ENCODE peak calls at places on chromosome 19, in nine cellular contexts. F, K, I, T, J, B, H, G and R are unnamed samples. For H3K36me3, the result is how much of the 10 kb centered on the place peaks cover.

GRCh38 chr19:15187026-15188007 is 13.5 kb downstream of the NOTCH3 start:
- DNase-seq in B (no peak), G (no peak), J (no peak), K (no peak), H (no peak), F (no peak), I (peak), T (no peak), R (no peak)

GRCh38 chr19:2982556-2982955 is 5.2 kb downstream of the TLE6 start:
- DNase-seq in J (no peak), K (no peak), H (no peak), B (no peak), F (no peak), I (no peak), T (no peak), G (no peak), R (no peak)

GRCh38 chr19:32373614-32374295 is 28.3 kb downstream of the ZNF507 start:
- DNase-seq in K (peak), H (no peak), F (peak), J (peak), G (peak), B (no peak), I (peak), T (no peak), R (peak)

GRCh38 chr19:12194827-12195500 is 32.1 kb downstream of the ZNF136 start:
- DNase-seq in T (peak), I (no peak), J (peak), H (peak), F (peak), G (no peak), K (peak), B (peak), R (peak)

GRCh38 chr19:35347171-35347929 is at the start of gene FFAR1:
- DNase-seq in F (no peak), H (no peak), G (no peak), K (no peak), J (no peak), T (no peak), I (no peak), B (no peak), R (no peak)

GRCh38 chr19:38142176-38143035 is 81.6 kb downstream of the DPF1 start:
- DNase-seq in J (peak), H (peak), B (no peak), F (no peak), K (no peak), I (peak), T (peak), G (peak), R (peak)

GRCh38 chr19:51398096-51398704 is 7.8 kb upstream of the C19orf84 start:
- DNase-seq in T (no peak), I (peak), G (peak), F (no peak), B (no peak), J (no peak), H (no peak), K (no peak), R (no peak)

GRCh38 chr19:16022251-16022650 is 54.0 kb upstream of the TPM4 start:
- DNase-seq in I (no peak), G (no peak), F (no peak), J (no peak), H (no peak), K (no peak), B (no peak), T (no peak), R (no peak)

GRCh38 chr19:29098091-29098490 is 114.9 kb downstream of the UQCRFS1 start:
- DNase-seq in H (no peak), I (no peak), B (no peak), G (no peak), T (no peak), K (no peak), F (no peak), J (no peak), R (no peak)

GRCh38 chr19:3149526-3150505 is 14.0 kb downstream of the GNA15 start:
- DNase-seq in H (no peak), J (no peak), B (no peak), F (no peak), K (no peak), I (no peak), T (no peak), G (no peak), R (no peak)

GRCh38 chr19:57664269-57665127 is 4.2 kb upstream of the ZSCAN4 start:
- DNase-seq in J (peak), T (peak), H (peak), G (peak), K (peak), F (peak), B (no peak), I (peak), R (peak)

GRCh38 chr19:48244289-48244688 is 11.4 kb downstream of the CARD8 start:
- DNase-seq in J (no peak), H (no peak), G (no peak), K (no peak), F (no peak), T (no peak), B (no peak), I (no peak), R (no peak)

GRCh38 chr19:27962260-27962659 is 1250.7 kb downstream of the UQCRFS1 start:
- DNase-seq in F (no peak), K (no peak), G (no peak), I (no peak), T (no peak), H (no peak), J (no peak), B (no peak), R (no peak)

GRCh38 chr19:46546194-46546896 is 50.7 kb upstream of the PNMA8B start:
- DNase-seq in B (no peak), T (peak), J (peak), K (no peak), H (no peak), G (peak), I (peak), F (peak), R (no peak)

GRCh38 chr19:34475026-34475974 is 6.3 kb upstream of the WTIP start:
- DNase-seq in I (peak), T (no peak), K (peak), J (no peak), G (no peak), H (no peak), B (no peak), F (no peak), R (no peak)

GRCh38 chr19:16088351-16088984 is 12.2 kb downstream of the TPM4 start:
- DNase-seq in G (no peak), J (peak), K (no peak), I (no peak), T (no peak), H (no peak), F (no peak), B (no peak), R (no peak)

GRCh38 chr19:46718157-46718933 is 1.4 kb upstream of the PRKD2 start:
- DNase-seq in J (peak), B (no peak), K (no peak), G (no peak), H (no peak), F (no peak), T (peak), I (peak), R (peak)

GRCh38 chr19:56223481-56223880 is 21.4 kb downstream of the ZSCAN5C start:
- DNase-seq in T (no peak), J (no peak), B (no peak), G (no peak), K (no peak), H (no peak), I (no peak), F (no peak), R (no peak)

GRCh38 chr19:45668342-45668871 is 386 bp downstream of the GIPR start:
- DNase-seq in T (peak), J (no peak), I (no peak), H (no peak), B (no peak), F (no peak), K (no peak), G (no peak), R (no peak)

GRCh38 chr19:3849092-3849491 is 19.7 kb downstream of the ZFR2 start:
- DNase-seq in F (no peak), K (no peak), B (no peak), J (peak), G (peak), H (no peak), T (no peak), I (peak), R (no peak)

GRCh38 chr19:15469513-15470297 is 5.4 kb upstream of the RASAL3 start:
- DNase-seq in J (no peak), F (no peak), T (no peak), H (no peak), K (no peak), G (no peak), B (no peak), I (no peak), R (no peak)

GRCh38 chr19:17074628-17075034 is 621 bp downstream of the HAUS8 start:
- DNase-seq in G (no peak), B (no peak), H (no peak), T (no peak), K (no peak), J (no peak), I (no peak), F (no peak), R (no peak)

GRCh38 chr19:17076539-17076919 is 952 bp downstream of the MYO9B start:
- DNase-seq in G (no peak), F (no peak), I (peak), K (no peak), B (no peak), J (peak), H (no peak), T (no peak), R (no peak)

GRCh38 chr19:29328586-29328985 is 115.6 kb upstream of the UQCRFS1 start:
- DNase-seq in I (no peak), T (no peak), F (no peak), K (no peak), H (no peak), G (no peak), J (no peak), B (no peak), R (no peak)

GRCh38 chr19:55600336-55601028 is 394 bp downstream of the ZNF524 start:
- DNase-seq in H (peak), B (no peak), T (no peak), I (no peak), J (peak), K (no peak), G (no peak), F (no peak), R (peak)

GRCh38 chr19:32224371-32225244 is 120.8 kb upstream of the ZNF507 start:
- DNase-seq in T (peak), K (no peak), J (peak), B (peak), F (no peak), H (peak), G (peak), I (peak), R (peak)

GRCh38 chr19:33236696-33237390 is 11.2 kb upstream of the SLC7A10 start:
- DNase-seq in J (no peak), H (no peak), B (no peak), K (no peak), F (no peak), I (no peak), T (no peak), G (no peak), R (peak)

GRCh38 chr19:17840019-17840418 is 7.8 kb downstream of the JAK3 start:
- DNase-seq in F (no peak), H (no peak), T (no peak), B (no peak), I (no peak), K (no peak), J (no peak), G (no peak), R (no peak)

GRCh38 chr19:17841810-17842662 is 5.7 kb downstream of the JAK3 start:
- DNase-seq in K (peak), J (peak), I (peak), F (peak), B (peak), H (peak), G (no peak), T (peak), R (peak)

GRCh38 chr19:7862413-7862951 is 11.7 kb downstream of the PRR36 start:
- DNase-seq in G (no peak), H (peak), J (peak), K (no peak), B (no peak), T (peak), I (peak), F (peak), R (no peak)

DNA sequence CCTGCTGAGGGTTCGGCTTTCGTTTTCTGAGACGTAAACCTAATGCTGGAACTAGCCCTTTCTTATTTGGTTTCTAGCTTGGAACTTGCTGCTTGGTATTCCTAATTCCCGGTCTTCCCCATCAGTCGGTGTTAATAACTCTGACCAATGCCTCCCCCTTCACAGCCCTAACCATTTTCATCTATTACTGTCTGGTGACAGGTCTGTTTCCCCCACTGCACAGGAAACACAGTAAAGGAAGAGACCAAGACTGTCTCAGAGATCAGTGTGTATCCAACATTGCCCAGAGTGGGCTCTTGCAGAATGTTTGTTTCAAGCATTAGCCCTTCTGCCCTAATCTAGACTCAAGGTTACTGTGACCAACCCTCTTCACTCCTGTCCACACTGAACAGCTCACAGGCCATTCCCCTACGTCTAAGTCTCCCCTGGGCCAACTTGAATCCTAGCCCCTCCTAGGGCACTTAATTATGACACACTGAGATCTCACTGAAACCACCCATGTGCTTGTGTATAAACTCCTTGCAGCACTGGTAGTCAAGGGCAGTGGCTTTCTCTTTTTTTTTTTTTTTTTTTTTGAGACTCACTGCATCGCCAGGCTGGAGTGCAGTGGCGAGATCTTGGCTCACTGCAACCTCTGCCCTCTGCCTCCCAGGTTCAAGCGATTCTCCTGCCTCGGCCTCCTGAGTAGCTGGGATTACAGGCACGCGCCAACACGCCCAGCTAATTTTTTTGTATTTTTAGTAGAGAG is 1.7 kb upstream of the AKT2 start:
- DNase-seq in T (no peak), I (no peak), K (no peak), F (no peak), J (no peak), H (no peak), G (no peak), B (no peak), R (no peak)
- TF ChIP-seq CTCF in T (no peak), I (no peak), K (no peak), F (no peak), J (no peak), H (no peak), G (no peak), B (no peak), R (no peak)

DNA sequence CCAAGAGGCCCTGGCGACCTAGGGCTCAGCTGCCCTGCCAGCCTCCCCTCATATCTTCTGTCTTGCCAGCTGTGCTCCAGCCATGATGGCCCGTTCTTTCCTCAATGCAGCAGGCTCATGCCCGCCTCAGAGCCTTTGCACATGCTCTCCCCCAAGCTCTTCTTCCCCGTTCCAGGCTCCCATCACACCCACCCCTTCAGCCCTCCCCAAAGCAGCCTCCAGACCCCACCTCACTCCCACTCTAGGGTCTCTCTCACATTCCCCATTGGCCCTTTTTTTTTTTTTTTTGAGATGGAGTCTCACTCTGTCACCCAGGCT is 29.9 kb upstream of the ATP1A3 start:
- DNase-seq in H (no peak), G (no peak), I (no peak), T (no peak), F (no peak), J (no peak), K (no peak), B (no peak), R (no peak)
- H3K36me3 ChIP-seq in H (under half), G (under half), I (under half), T (under half), F (under half), J (under half), K (under half), B (under half), R (under half)

GRCh38 chr19:23075031-23075733 is 41.6 kb upstream of the ZNF730 start:
- DNase-seq in H (peak), B (no peak), T (peak), G (no peak), F (peak), I (peak), J (peak), K (peak), R (peak)

GRCh38 chr19:23065306-23065705 is 51.5 kb upstream of the ZNF730 start:
- DNase-seq in B (no peak), K (no peak), T (no peak), I (no peak), F (no peak), H (no peak), J (no peak), G (no peak), R (no peak)

GRCh38 chr19:23071087-23071511 is 45.7 kb upstream of the ZNF730 start:
- DNase-seq in T (peak), K (peak), H (peak), I (peak), F (no peak), G (no peak), B (no peak), J (peak), R (peak)

DNA sequence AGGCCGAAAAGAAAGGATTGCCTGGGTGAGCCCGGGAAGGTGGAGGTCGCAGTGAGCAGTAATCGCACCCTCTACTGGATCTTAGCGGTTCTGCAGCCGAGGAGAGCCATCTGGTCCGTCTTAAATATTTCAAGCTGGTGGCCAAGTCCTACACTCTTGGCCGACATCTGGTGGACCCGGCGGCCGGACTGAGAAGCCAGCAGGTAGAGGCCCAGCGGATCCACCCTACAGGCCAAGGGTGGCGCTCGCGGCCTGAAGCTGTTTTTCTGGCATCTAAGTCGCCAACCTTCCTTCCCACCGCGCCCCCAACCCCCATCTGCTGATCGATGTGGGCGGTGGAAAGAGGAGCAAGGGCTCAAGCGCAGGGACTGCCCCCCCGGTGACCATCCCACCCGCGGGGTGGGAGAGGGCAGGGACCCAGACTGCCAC is 46.5 kb upstream of the ZNF730 start:
- DNase-seq in F (no peak), G (no peak), T (peak), K (peak), B (no peak), H (peak), I (peak), J (peak), R (peak)
- TF ChIP-seq CTCF in F (no peak), G (no peak), T (no peak), K (peak), B (no peak), H (peak), I (peak), J (peak), R (peak)

GRCh38 chr19:5691205-5691929 is 1.3 kb downstream of the RPL36 start:
- DNase-seq in F (peak), B (no peak), T (peak), J (peak), I (peak), H (peak), G (no peak), K (peak), R (peak)
- H3K36me3 ChIP-seq in F (under half), B (under half), T (under half), J (under half), I (half or more), H (under half), G (half or more), K (under half), R (half or more)

GRCh38 chr19:18858906-18859646 is 27.3 kb downstream of the UPF1 start:
- DNase-seq in H (no peak), I (no peak), K (no peak), G (no peak), F (no peak), T (no peak), B (no peak), J (no peak), R (no peak)

GRCh38 chr19:18859676-18860301 is 28.0 kb downstream of the UPF1 start:
- DNase-seq in K (no peak), F (no peak), G (no peak), B (no peak), H (no peak), J (no peak), T (no peak), I (no peak), R (peak)

GRCh38 chr19:18861235-18861634 is 29.5 kb downstream of the UPF1 start:
- DNase-seq in G (no peak), H (no peak), F (no peak), K (no peak), T (no peak), I (no peak), J (no peak), B (no peak), R (no peak)

GRCh38 chr19:18860725-18861124 is 29.0 kb downstream of the UPF1 start:
- DNase-seq in T (no peak), B (no peak), I (no peak), F (no peak), J (no peak), G (no peak), H (no peak), K (no peak), R (no peak)

DNA sequence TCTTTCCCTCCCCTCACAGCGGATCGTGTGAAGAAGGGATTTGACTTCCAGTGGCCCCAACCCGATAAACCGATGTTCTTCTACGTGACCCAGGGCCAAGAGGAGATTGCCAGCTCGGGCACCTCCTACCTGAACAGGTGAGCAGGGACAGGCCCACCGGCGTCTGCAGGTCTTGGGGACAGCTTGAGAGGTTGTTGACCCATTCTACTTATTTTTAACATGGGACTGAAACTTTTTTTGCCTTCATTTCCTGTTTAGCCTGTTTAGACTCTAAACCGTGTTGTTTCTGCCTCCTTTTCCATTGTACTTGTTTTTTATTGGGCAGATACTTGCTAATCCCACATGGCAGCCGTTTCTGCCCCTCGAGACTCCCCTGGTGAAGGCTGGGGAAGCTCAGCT is 28.5 kb downstream of the UPF1 start:
- DNase-seq in F (no peak), B (no peak), I (no peak), T (no peak), G (no peak), H (no peak), K (no peak), J (no peak), R (no peak)
- TF ChIP-seq CTCF in F (no peak), B (no peak), I (no peak), T (no peak), G (no peak), H (no peak), K (no peak), J (no peak), R (no peak)

GRCh38 chr19:1615156-1615765 is 10.0 kb upstream of the UQCR11 start:
- DNase-seq in T (no peak), H (no peak), F (no peak), B (no peak), G (no peak), K (no peak), J (no peak), I (no peak), R (no peak)

GRCh38 chr19:1616875-1617274 is 11.6 kb upstream of the UQCR11 start:
- DNase-seq in T (no peak), F (no peak), G (no peak), J (no peak), H (no peak), I (no peak), B (no peak), K (no peak), R (no peak)

GRCh38 chr19:1618157-1619093 is 13.2 kb upstream of the UQCR11 start:
- DNase-seq in B (no peak), I (peak), G (peak), J (peak), T (peak), F (peak), K (no peak), H (no peak), R (peak)

GRCh38 chr19:1613808-1614570 is 8.7 kb upstream of the UQCR11 start:
- DNase-seq in G (no peak), I (no peak), F (no peak), H (no peak), T (no peak), J (no peak), K (no peak), B (no peak), R (no peak)

DNA sequence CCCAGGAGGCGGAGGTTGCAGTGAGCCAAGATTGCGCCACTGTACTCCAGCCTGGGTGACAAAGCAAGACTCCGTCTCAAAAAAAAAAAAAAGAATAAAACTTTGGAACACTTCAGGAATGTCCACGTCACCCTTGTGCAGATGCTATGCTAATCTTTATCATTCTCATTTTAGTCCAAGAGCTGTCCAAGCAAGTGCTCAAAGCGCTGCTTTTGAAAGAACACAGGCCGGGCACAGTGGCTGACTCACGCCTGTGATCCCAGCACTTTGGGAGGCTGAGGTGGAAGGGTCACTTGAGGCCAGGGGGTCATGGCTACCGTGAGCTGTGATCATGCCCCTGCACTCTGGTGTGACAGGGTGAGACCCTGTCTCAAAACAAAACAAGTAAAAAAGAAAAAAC is 11.1 kb upstream of the UQCR11 start:
- DNase-seq in K (no peak), B (no peak), H (no peak), J (no peak), F (no peak), I (no peak), T (no peak), G (no peak), R (no peak)
- H3K36me3 ChIP-seq in K (under half), B (under half), H (half or more), J (under half), F (under half), I (half or more), T (under half), G (half or more), R (half or more)